ENCODE peak calls at places on chromosomes 4 and X, in four cellular contexts. S is fibroblast of mammary gland, V is esophagus squamous epithelium, C is kidney epithelial cell. N is an unnamed sample.

GRCh38 chr4:56907489-56908205 is at the start of gene REST:
- DNase-seq in S (peak), V (peak), C (no peak), N (peak)

GRCh38 chr4:52588097-52588496 is 71.0 kb downstream of the USP46 start:
- DNase-seq in S (peak), C (no peak), V (no peak), N (peak)

GRCh38 chr4:140255467-140255866 is 101.5 kb upstream of the MAML3 start:
- DNase-seq in S (peak), C (no peak), V (no peak), N (no peak)

GRCh38 chr4:121243476-121243875 is 79.4 kb upstream of the TNIP3 start:
- DNase-seq in C (no peak), S (peak), V (no peak), N (no peak)

GRCh38 chrX:16567681-16568080 is 82.3 kb upstream of the S100G start:
- DNase-seq in V (no peak), C (no peak), S (no peak), N (no peak)

GRCh38 chr4:17817027-17817426 is 6.2 kb downstream of the NCAPG start:
- DNase-seq in C (peak), V (no peak), S (peak), N (peak)

GRCh38 chr4:3427706-3428446 is 13.9 kb upstream of the HGFAC start:
- DNase-seq in V (no peak), C (no peak), S (no peak), N (no peak)

GRCh38 chrX:108362026-108362425 is 76.2 kb downstream of the COL4A6 start:
- DNase-seq in V (no peak), S (peak), C (no peak), N (peak)

GRCh38 chrX:10022580-10023245 is 55.6 kb downstream of the CLDN34 start:
- DNase-seq in S (peak), V (no peak), C (no peak), N (peak)

GRCh38 chr4:39346856-39347519 is 19.2 kb downstream of the RFC1 start:
- DNase-seq in V (no peak), C (no peak), S (no peak), N (no peak)

GRCh38 chr4:121951570-121952110 is at the start of gene TRPC3:
- DNase-seq in C (no peak), S (no peak), V (no peak), N (peak)

GRCh38 chrX:125205084-125205917 is 114.4 kb upstream of the TEX13C start:
- DNase-seq in V (no peak), C (peak), S (peak), N (no peak)

GRCh38 chrX:134746379-134746723 is 88.1 kb upstream of the PLAC1 start:
- DNase-seq in V (no peak), C (no peak), S (no peak), N (no peak)

GRCh38 chr4:184750926-184751584 is 17.2 kb upstream of the CENPU start:
- DNase-seq in C (no peak), S (no peak), V (no peak), N (peak)

GRCh38 chr4:115790812-115791211 is 677.4 kb upstream of the NDST4 start:
- DNase-seq in S (no peak), C (no peak), V (no peak), N (no peak)
- TF ChIP-seq CTCF in S (no peak), C (no peak), V (no peak), N (no peak)

DNA sequence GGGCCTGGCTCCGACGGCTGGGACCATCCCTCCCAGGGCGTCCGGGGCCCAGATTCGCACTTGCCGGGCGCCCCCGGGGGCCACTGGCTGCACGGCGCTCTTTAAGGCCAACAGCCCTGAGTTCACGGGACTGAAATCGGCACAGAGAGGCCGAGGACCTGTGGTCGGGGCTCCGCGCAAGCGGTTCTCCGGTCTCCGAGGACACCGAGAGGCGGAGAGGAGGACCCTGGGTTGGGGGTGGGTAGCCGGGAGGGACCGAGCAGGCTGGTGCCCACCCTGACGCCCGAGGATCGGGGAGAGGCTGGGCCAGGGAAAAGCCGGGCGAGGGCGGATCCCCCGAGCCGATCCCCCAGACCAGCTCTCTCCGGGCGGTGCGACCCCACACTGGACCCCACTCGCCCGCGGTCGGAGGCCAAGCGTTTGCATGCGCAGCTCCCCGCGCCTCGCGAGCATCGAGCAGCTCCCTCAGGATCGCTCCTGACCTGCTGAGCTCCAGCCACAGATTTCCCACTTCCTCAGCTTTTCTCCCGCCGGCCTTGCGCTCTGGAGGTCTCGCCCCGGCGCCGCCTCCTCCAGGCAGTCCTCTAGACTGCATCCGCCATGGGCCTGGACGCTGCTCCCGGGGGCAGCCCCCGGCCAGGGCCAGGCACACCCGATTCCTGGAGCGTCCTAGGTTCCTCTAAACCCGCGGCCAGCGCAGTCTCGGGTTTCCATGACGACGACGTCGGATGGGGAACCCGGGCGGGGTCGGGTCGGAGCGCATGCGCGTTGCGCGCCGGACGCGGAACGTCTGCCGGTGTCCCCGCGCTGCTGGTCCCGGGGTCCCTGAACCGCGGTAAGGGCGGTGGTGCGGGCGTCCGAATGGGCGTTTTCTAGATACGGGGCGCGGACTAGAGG is 17.6 kb upstream of the NAT8L start:
- DNase-seq in S (peak), V (peak), C (peak), N (peak)
- TF ChIP-seq CTCF in S (no peak), V (no peak), C (no peak), N (no peak)

GRCh38 chrX:37712458-37712857 is 26.9 kb downstream of the XK start:
- DNase-seq in V (no peak), S (no peak), C (no peak), N (peak)

GRCh38 chrX:37711991-37712390 is 26.4 kb downstream of the XK start:
- DNase-seq in S (no peak), V (no peak), C (no peak), N (no peak)

GRCh38 chrX:37716502-37717068 is 31.0 kb downstream of the XK start:
- DNase-seq in C (no peak), S (no peak), V (no peak), N (no peak)

GRCh38 chrX:37717708-37718107 is 32.1 kb downstream of the XK start:
- DNase-seq in S (no peak), V (no peak), C (no peak), N (no peak)

DNA sequence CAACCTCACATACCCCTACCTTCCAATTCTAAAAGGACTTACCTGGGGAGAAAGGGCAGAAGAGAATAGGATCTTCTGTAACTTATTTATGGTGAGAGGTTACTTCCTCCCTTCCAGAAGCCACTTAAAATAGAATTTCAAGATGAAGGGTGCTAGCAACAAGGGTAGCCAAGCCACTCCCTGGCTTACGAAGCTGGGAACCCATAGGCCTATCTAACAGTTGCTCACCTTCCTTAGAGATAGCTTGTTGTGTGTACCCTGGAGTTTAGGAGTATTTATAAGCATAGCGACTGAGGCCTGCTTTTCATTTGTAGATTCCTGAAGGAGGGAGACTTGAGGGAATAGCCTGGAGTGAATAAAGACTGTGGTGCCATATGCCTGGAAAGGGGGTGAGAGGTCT is 28.9 kb downstream of the XK start:
- DNase-seq in C (no peak), S (no peak), V (no peak), N (no peak)
- TF ChIP-seq CTCF in C (no peak), S (no peak), V (no peak), N (no peak)

DNA sequence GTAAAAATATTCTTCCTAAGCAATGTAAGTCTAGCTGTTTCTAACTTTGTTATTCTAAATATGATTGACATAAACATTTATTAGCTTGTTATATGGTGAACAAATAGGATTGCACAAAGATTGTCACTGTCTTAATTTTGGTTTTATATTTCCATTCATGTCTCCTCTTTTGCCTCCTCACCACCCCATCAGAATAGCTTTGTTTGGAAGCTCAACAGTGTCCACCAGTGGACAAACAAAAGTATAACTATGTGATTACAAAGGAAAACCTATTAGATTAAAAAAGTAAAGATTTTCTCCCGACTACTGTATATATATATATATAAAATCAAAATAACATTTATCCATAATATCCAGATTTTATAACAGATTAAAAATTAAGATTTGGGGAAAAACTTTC is 468.2 kb downstream of the ZIC3 start:
- DNase-seq in C (no peak), S (no peak), V (no peak), N (no peak)
- TF ChIP-seq CTCF in C (no peak), S (no peak), V (no peak), N (no peak)

DNA sequence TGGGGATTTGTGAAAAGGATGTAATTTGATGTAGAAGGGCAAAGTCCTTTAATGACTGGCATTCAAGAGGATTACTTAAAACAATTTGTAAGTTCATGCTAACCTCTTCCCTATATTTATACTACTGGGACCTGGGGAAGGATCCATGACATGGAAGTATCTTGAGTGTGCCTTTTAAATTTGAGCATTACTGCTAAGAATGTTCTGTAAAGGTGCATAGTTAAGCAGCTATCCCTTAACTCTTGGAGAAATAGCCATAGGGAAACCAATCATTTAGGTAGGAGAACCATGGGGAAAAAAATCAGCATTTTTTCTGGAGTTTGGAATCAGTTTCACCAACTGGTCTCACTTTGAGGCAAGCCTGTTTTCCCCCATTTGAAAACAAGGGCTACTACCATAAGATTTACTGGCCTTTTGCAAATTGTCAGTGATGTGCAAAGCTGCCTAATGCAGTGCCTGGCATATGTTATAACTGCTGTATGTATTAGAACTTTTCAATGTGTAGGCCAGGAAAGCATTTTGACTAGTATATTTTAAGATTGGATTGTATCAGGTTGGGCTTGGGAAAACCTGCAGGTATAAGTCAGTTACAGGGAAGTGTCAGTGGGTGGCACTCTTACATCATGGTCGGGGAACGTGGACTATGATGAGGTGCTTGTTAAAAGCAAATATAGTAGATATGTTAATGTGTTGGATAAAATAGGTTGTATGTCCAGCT is 72.1 kb downstream of the PRSS12 start:
- DNase-seq in C (no peak), S (peak), V (no peak), N (peak)
- TF ChIP-seq CTCF in C (peak), S (peak), V (peak), N (peak)

GRCh38 chr4:13917010-13917409 is 289.5 kb upstream of the BOD1L1 start:
- DNase-seq in C (peak), V (no peak), S (peak), N (peak)
- TF ChIP-seq CTCF in C (no peak), V (peak), S (peak), N (peak)

GRCh38 chr4:83910693-83911092 is 374.8 kb downstream of the GPAT3 start:
- DNase-seq in C (no peak), S (no peak), V (no peak), N (no peak)

GRCh38 chr4:83906561-83906960 is 370.7 kb downstream of the GPAT3 start:
- DNase-seq in V (no peak), S (peak), C (no peak), N (peak)

DNA sequence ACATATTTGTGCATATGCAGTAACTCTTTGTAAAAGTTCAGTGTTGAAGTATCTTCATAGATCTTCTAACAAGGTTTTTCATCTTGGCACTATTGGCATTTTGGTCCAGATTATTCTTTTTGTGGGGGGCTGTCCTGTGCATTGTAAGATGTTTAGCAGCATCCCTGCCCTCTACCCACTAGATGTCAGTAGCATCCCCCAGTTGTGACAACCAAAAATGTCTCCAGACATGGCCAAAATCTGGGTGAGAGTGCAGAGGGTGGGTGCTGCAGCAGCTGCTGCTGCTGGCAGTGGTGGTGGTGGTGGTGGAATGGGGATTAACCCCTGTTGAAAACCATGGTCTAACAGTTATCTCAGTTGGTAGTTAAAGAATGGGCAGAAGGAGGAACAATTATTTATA is 370.0 kb downstream of the GPAT3 start:
- DNase-seq in S (no peak), C (no peak), V (no peak), N (no peak)
- TF ChIP-seq CTCF in S (peak), C (peak), V (no peak), N (peak)

DNA sequence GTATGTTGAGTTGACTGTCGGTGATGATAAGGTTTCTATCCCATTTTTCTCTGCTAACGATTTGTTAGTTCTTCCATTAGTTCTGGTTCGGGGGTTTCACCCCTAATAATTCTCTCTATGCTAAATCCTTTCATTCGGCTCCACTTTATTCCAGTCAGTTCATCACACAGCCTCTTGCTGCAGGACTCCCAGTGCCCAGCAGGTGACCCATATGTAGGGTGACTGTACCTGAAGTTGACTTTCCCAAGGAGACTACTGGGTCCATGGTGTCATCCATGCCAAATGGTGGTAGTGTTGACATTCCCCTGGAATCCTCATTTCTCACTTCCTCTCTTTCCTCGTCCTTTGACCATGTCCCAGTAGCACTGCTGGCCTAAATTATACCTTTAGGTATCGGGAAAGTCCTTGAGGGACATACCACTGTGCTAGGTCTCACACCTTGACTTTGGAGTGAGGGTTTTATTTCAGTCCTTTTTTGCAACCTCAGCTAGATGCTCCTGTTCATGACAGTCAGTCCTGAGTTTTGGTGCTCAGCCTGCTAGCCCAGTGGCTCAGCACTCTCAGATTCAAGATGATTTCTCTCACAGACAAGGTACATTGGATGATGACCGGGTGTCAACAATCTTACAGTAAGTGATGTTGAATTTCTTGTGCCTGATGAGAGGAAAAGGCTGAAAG is 105.1 kb upstream of the ARHGAP24 start:
- DNase-seq in S (no peak), C (no peak), V (no peak), N (no peak)
- TF ChIP-seq CTCF in S (no peak), C (no peak), V (peak), N (peak)

DNA sequence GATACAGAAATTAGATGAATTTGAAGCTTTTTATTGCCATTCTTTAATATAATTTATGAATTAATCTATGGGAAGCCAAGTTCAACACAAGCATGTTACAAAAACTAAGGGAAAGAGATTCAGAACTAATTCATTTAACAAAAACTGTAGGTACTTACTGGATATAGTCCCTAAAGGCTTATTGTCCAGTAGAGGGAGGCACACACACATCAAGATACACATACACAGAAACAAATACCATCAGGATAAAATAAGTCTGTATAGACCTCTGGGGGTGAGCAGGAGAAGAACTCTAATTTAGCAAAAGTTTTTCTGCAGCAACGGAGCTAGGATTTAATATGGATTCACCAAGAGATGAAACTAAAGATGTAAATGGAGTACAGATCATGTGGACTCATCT is 83.0 kb upstream of the IL13RA1 start:
- DNase-seq in S (peak), C (peak), V (no peak), N (peak)
- TF ChIP-seq CTCF in S (peak), C (peak), V (peak), N (peak)